ENCODE peak calls at places on chromosomes 2 and 18, in five cellular contexts. J, O, I, E and C are unnamed samples.

GRCh38 chr18:26017929-26018328 is 72.5 kb downstream of the SS18 start:
- DNase-seq in O (no peak), J (no peak), I (no peak), E (no peak), C (no peak)

GRCh38 chr2:56286936-56287335 is 103.1 kb downstream of the CCDC85A start:
- DNase-seq in E (no peak), I (no peak), O (no peak), J (no peak), C (no peak)

GRCh38 chr2:23425886-23426283 is 40.9 kb downstream of the KLHL29 start:
- DNase-seq in E (no peak), J (no peak), I (no peak), O (no peak), C (no peak)

GRCh38 chr18:9743200-9744016 is 35.3 kb downstream of the RAB31 start:
- DNase-seq in O (peak; percentile 86), I (peak; percentile 54), J (no peak), E (no peak), C (peak; percentile 96)

GRCh38 chr2:83342860-83343329 is 1116.2 kb downstream of the SUCLG1 start:
- DNase-seq in O (no peak), E (no peak), I (no peak), J (no peak), C (no peak)

GRCh38 chr2:74100254-74101216 is 47.2 kb downstream of the BOLA3 start:
- DNase-seq in I (no peak), E (no peak), J (no peak), O (no peak), C (no peak)

GRCh38 chr2:38554973-38555595 is 47.6 kb downstream of the HNRNPLL start:
- DNase-seq in O (peak; percentile 28), I (peak; percentile 50), J (no peak), E (no peak), C (no peak)

GRCh38 chr2:217049376-217049775 is 189.5 kb upstream of the TNP1 start:
- DNase-seq in O (no peak), I (no peak), E (no peak), J (no peak), C (no peak)

GRCh38 chr2:203878060-203878459 is 10.5 kb downstream of the CTLA4 start:
- DNase-seq in O (no peak), J (no peak), I (no peak), E (no peak), C (no peak)

GRCh38 chr18:65704051-65704450 is 46.8 kb upstream of the CDH7 start:
- DNase-seq in J (no peak), O (no peak), E (no peak), I (no peak), C (no peak)

GRCh38 chr2:181924336-181924735 is 32.8 kb downstream of the ITPRID2 start:
- DNase-seq in E (no peak), J (peak; percentile 15), I (no peak), O (no peak), C (no peak)

GRCh38 chr2:88180594-88181240 is 10.6 kb downstream of the THNSL2 start:
- DNase-seq in E (no peak), I (no peak), O (no peak), J (no peak), C (no peak)

GRCh38 chr2:128412181-128412871 is 93.7 kb upstream of the HS6ST1 start:
- DNase-seq in I (no peak), O (no peak), E (no peak), J (no peak), C (no peak)

GRCh38 chr18:28637897-28638296 is 461.0 kb upstream of the CDH2 start:
- DNase-seq in J (no peak), E (no peak), O (no peak), I (no peak), C (no peak)

GRCh38 chr2:79876430-79876829 is 363.6 kb downstream of the CTNNA2 start:
- DNase-seq in O (no peak), J (peak; percentile 66), I (peak; percentile 15), E (no peak), C (no peak)

GRCh38 chr2:96601382-96602292 is 36.5 kb downstream of the KANSL3 start:
- DNase-seq in J (no peak), I (peak; percentile 96), E (no peak), O (peak; percentile 48), C (no peak)

GRCh38 chr2:96608459-96609455 is 29.4 kb downstream of the KANSL3 start:
- DNase-seq in J (no peak), O (no peak), E (peak; percentile 4), I (peak; percentile 40), C (no peak)

GRCh38 chr2:96599941-96600340 is 38.2 kb downstream of the KANSL3 start:
- DNase-seq in E (no peak), I (no peak), J (no peak), O (no peak), C (no peak)

GRCh38 chr2:96602330-96602823 is 35.7 kb downstream of the KANSL3 start:
- DNase-seq in O (no peak), I (peak; percentile 25), J (no peak), E (no peak), C (no peak)

GRCh38 chr2:96604104-96604503 is 34.0 kb downstream of the KANSL3 start:
- DNase-seq in O (no peak), J (no peak), I (peak; percentile 31), E (no peak), C (no peak)
- TF ChIP-seq ZBTB33 in O (no peak), J (no peak), I (no peak), E (no peak), C (no peak)

DNA sequence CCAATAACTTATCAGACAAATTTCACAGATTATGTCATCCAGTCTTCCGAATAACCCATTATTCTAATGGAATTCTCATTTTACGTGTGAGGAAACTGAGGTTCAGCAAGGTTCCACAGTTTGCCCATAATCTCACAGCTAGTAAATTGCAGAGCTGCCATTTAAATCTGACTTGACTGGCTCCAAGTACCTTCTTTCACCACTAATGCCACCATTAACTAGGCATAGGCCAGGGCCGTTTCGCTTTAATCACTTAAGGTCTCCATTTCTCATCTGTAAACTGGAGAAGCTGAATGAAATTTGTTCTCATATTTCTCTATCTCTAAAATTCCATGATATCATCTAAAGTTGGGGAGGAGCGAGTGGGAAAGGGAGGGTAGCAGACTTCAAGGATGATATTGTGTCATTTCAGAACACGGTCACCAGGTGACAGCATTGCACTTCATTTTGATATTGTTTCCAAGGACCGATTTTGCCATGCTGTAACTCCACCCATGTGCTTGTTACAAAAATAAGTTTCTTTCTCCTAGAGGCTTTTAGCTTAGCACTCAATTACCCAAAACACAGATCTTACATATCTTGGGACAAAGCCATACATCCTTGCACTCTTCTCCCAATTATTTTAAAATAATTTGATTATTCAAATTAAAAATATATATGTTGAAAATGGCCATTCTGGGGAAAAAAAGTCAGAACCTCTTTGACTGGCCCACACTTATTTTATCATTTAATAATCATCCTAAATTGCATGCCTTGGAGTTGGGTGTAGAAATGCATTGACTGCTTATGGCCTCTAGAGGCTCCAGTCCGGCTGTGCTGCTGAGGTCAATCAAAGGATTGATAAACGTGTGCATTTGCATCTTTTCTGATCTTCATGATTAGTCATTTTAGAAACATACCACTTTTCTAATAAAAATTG is 123.8 kb downstream of the AKAIN1 start:
- DNase-seq in E (no peak), O (peak; percentile 24), J (peak; percentile 45), I (peak; percentile 31), C (peak; percentile 13)
- TF ChIP-seq ZBTB33 in E (no peak), O (no peak), J (no peak), I (no peak), C (no peak)

DNA sequence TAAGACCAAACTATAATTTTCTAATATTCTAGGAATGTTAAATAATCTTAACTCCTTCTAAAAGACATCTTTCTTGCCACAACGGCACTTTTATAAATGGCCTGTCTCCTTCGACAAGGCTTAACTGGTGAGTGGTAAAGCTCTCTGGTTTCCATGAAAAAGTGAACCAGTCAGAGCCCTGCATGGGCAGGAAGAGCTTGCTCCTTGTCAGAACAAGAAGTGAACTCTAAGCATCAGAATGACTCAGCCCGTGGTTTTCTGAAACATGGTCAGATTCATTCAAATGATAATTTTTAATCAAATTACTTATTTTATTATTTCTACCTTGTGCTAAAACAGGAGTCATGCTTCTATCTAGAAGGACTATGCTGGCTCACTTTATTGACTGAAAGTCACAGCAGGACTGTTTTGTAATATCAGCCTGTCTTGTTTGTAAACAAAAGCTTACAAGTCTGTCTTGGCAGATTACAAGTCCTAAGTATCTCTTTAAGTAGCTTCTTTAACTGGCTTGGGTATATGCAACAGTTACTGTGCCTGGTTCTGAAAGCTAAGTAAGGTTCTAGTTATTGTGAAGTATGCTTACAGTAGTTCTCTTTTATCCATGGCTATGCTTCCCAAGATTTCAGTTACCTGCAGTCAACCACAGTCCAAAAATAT is 245.4 kb downstream of the NAPG start:
- DNase-seq in O (no peak), E (peak; percentile 17), J (no peak), I (no peak), C (no peak)
- TF ChIP-seq ZBTB33 in O (no peak), E (no peak), J (no peak), I (no peak), C (no peak)

DNA sequence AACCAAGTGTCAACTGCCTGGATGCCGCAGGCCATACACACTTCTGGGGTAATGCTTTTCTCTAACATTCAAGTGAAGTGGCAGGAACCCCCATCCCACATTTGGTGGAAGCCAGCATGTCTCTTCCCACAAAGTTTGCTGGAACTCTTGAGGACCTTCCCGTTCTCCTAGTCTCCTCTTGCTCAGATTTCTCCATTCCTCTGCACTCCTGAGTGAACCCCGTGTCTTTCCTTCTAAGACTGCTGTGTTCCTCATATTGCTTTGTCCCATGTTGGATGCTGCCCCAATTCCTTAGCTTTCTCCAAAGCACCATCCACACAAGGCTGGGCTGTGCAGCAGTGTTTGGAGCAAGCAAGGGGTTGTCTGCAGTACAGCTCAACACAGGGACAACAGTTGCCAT is 138.4 kb upstream of the LGALSL start:
- DNase-seq in I (no peak), J (no peak), O (no peak), E (no peak), C (no peak)
- TF ChIP-seq ZBTB33 in I (no peak), J (no peak), O (no peak), E (no peak), C (no peak)

DNA sequence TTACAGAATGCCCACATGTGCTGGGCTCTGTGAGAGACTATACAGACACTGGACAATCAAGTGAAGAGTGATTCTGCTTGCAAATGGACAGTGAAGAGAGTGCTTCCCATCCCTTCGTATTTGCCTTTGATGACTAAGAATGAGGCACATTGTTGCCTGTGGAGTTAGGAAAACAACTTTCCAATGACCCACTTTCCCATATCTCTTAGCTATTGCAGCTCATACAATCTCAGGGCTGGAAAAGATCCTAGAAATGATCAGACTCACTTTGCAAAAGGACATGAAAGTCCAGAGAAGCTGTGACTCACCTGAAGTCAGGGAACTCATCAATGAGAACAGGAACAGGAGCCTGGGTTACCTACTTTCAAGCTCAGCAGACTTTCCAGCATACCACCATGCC is 440.5 kb upstream of the TCF4 start:
- DNase-seq in I (no peak), E (no peak), J (no peak), O (no peak), C (no peak)
- TF ChIP-seq ZBTB33 in I (no peak), E (no peak), J (no peak), O (no peak), C (no peak)

DNA sequence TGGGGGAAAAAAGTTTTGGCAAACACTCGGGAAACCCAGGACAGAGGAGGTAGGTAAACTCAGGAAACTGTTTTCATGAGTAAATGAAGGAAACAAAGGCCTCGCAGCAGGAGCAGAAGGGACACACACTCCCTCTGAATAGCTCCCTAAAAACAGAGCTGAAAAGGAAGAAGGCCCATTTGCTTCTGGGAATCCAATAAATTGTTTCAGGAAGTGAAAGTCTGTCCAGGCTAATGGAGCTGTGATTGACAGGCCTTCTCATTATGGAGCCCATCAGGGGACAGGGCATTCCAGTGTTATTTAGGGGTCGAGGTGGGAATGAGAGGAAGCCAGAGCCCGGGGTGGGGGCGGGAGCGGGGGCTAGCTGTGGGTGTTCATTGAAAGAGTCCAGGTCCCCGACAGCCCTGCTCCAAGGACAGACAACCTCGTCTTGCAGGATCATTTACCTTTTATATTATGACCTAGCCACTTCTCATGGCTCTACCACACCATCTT is 81.2 kb downstream of the GBX2 start:
- DNase-seq in J (no peak), E (no peak), O (no peak), I (no peak), C (no peak)
- TF ChIP-seq ZBTB33 in J (no peak), E (no peak), O (no peak), I (no peak), C (no peak)

GRCh38 chr2:240189686-240190085 is 49.2 kb upstream of the OTOS start:
- DNase-seq in E (no peak), I (no peak), O (no peak), J (no peak), C (no peak)
- TF ChIP-seq ZBTB33 in E (no peak), I (no peak), O (no peak), J (no peak), C (no peak)